ENCODE peak calls at places on chromosomes 5 and 9, in six cellular contexts. V, U, L, I, Z and G are unnamed samples.

GRCh38 chr9:101427957-101428655 is 7.5 kb downstream of the ALDOB start:
- DNase-seq in V (no peak), U (no peak), Z (no peak), L (no peak), I (no peak), G (no peak)

GRCh38 chr5:30040483-30041116 is 1152.9 kb upstream of the CDH6 start:
- DNase-seq in V (no peak), I (peak), U (no peak), L (no peak), Z (peak), G (no peak)

GRCh38 chr5:139676406-139676805 is 28.3 kb downstream of the CXXC5 start:
- DNase-seq in V (no peak), I (no peak), L (no peak), U (no peak), Z (no peak), G (no peak)

GRCh38 chr5:140365941-140366340 is 5.9 kb downstream of the SLC4A9 start:
- DNase-seq in Z (no peak), U (no peak), I (no peak), V (no peak), L (no peak), G (no peak)

GRCh38 chr5:74017112-74017511 is 391.1 kb downstream of the ARHGEF28 start:
- DNase-seq in V (no peak), L (no peak), U (no peak), I (no peak), Z (no peak), G (no peak)

GRCh38 chr5:169635933-169636332 is 1.1 kb upstream of the DOCK2 start:
- DNase-seq in V (no peak), U (no peak), Z (no peak), L (no peak), I (no peak), G (no peak)

GRCh38 chr5:39730011-39730410 is 305.2 kb upstream of the DAB2 start:
- DNase-seq in Z (no peak), L (no peak), U (no peak), I (no peak), V (no peak), G (no peak)

GRCh38 chr9:112061152-112061740 is 113.9 kb downstream of the SUSD1 start:
- DNase-seq in Z (no peak), V (no peak), L (no peak), I (peak), U (peak), G (no peak)

GRCh38 chr9:114930063-114930812 is at the start of gene TNFSF8:
- DNase-seq in Z (no peak), V (peak), I (no peak), U (no peak), L (peak), G (no peak)

GRCh38 chr5:61572959-61573358 is 240.9 kb downstream of the ZSWIM6 start:
- DNase-seq in U (no peak), L (no peak), Z (no peak), V (no peak), I (no peak), G (no peak)

GRCh38 chr5:109479260-109479860 is 69.6 kb upstream of the PJA2 start:
- DNase-seq in L (no peak), I (no peak), U (no peak), Z (no peak), V (no peak), G (no peak)

GRCh38 chr5:122295138-122295537 is 16.9 kb upstream of the SNCAIP start:
- DNase-seq in U (no peak), L (no peak), I (no peak), Z (no peak), V (no peak), G (no peak)

GRCh38 chr5:169164481-169164925 is 136.4 kb downstream of the SLIT3 start:
- DNase-seq in I (no peak), L (no peak), V (no peak), U (peak), Z (no peak), G (peak)

GRCh38 chr5:132095077-132095744 is 21.6 kb downstream of the CSF2 start:
- DNase-seq in Z (no peak), I (no peak), U (no peak), V (no peak), L (no peak), G (no peak)

GRCh38 chr5:168793844-168794837 is 215.0 kb upstream of the PANK3 start:
- DNase-seq in I (no peak), U (peak), Z (no peak), L (no peak), V (no peak), G (no peak)

GRCh38 chr5:145991044-145991575 is 54.7 kb downstream of the SH3RF2 start:
- DNase-seq in V (no peak), I (no peak), L (no peak), Z (no peak), U (no peak), G (no peak)

GRCh38 chr9:134350416-134350994 is 24.2 kb downstream of the RXRA start:
- DNase-seq in I (no peak), V (no peak), U (no peak), Z (no peak), L (no peak), G (no peak)

GRCh38 chr5:67815455-67816391 is 399.8 kb upstream of the PIK3R1 start:
- DNase-seq in V (no peak), I (no peak), L (no peak), Z (peak), U (no peak), G (no peak)

GRCh38 chr5:179300834-179301233 is 44.4 kb downstream of the ADAMTS2 start:
- DNase-seq in Z (no peak), L (no peak), V (no peak), U (peak), I (no peak), G (no peak)

GRCh38 chr5:151212361-151212899 is 11.5 kb downstream of the CCDC69 start:
- DNase-seq in V (no peak), Z (no peak), L (no peak), U (no peak), I (no peak), G (no peak)

GRCh38 chr9:114507726-114508125 is 2.5 kb upstream of the WHRN start:
- DNase-seq in Z (no peak), U (no peak), V (no peak), I (no peak), L (no peak), G (no peak)

GRCh38 chr9:105006514-105006913 is 78.6 kb upstream of the ABCA1 start:
- DNase-seq in V (no peak), I (no peak), U (no peak), Z (no peak), L (no peak), G (no peak)

GRCh38 chr5:145104106-145104505 is 731.0 kb downstream of the PRELID2 start:
- DNase-seq in Z (no peak), L (no peak), U (no peak), I (no peak), V (no peak), G (no peak)

GRCh38 chr5:140232731-140233130 is 57.7 kb downstream of the CYSTM1 start:
- DNase-seq in Z (no peak), L (no peak), I (no peak), V (no peak), U (no peak), G (no peak)

GRCh38 chr5:126594077-126594476 is 942 bp downstream of the ALDH7A1 start:
- DNase-seq in V (no peak), U (no peak), I (no peak), L (no peak), Z (no peak), G (no peak)

GRCh38 chr9:89893886-89894285 is 289.1 kb downstream of the GADD45G start:
- DNase-seq in L (no peak), I (no peak), V (no peak), U (no peak), Z (no peak), G (no peak)

GRCh38 chr9:112601646-112602045 is 115.0 kb downstream of the KIAA1958 start:
- DNase-seq in I (no peak), U (no peak), V (no peak), L (no peak), Z (no peak), G (no peak)

GRCh38 chr5:14728109-14728938 is 63.8 kb downstream of the OTULIN start:
- DNase-seq in L (no peak), I (no peak), Z (no peak), V (no peak), U (no peak), G (no peak)

GRCh38 chr5:16544607-16545374 is 72.0 kb downstream of the RETREG1 start:
- DNase-seq in V (no peak), L (no peak), I (no peak), U (no peak), Z (no peak), G (no peak)

GRCh38 chr5:54443264-54443663 is 12.2 kb upstream of the HSPB3 start:
- DNase-seq in U (no peak), L (no peak), I (no peak), Z (no peak), V (no peak), G (no peak)

GRCh38 chr9:99044827-99045226 is 60.1 kb upstream of the TGFBR1 start:
- DNase-seq in Z (no peak), V (no peak), L (no peak), U (no peak), I (no peak), G (no peak)

GRCh38 chr5:168947212-168947868 is 353.6 kb downstream of the SLIT3 start:
- DNase-seq in L (no peak), I (no peak), Z (peak), U (peak), V (no peak), G (no peak)

GRCh38 chr5:138903113-138903789 is 28.1 kb upstream of the LRRTM2 start:
- DNase-seq in L (no peak), V (no peak), U (no peak), Z (no peak), I (no peak), G (no peak)

GRCh38 chr5:75612211-75612579 is 942 bp downstream of the ANKDD1B start:
- DNase-seq in U (no peak), L (no peak), Z (no peak), V (no peak), I (no peak), G (no peak)

GRCh38 chr5:120759586-120759985 is 295.5 kb downstream of the PRR16 start:
- DNase-seq in V (no peak), L (no peak), I (no peak), U (no peak), Z (no peak), G (no peak)

GRCh38 chr9:30771278-30771677 is 1613.2 kb upstream of the ACO1 start:
- DNase-seq in L (no peak), Z (no peak), I (no peak), U (no peak), V (no peak), G (no peak)